ENCODE peak calls at places on chromosomes 3 and 15, in seven cellular contexts. T, B, V, X, R, K and A are unnamed samples.

GRCh38 chr3:160163259-160163878 is 61.9 kb upstream of the C3orf80 start:
- DNase-seq in K (no peak), T (no peak), B (peak), V (no peak), R (peak), X (no peak), A (no peak)

GRCh38 chr3:70870576-70870975 is 558.1 kb upstream of the MDFIC2 start:
- DNase-seq in B (no peak), X (no peak), V (no peak), T (no peak), K (no peak), R (no peak), A (no peak)

GRCh38 chr3:124882749-124883148 is 4.4 kb downstream of the ITGB5 start:
- DNase-seq in R (peak), X (no peak), K (no peak), V (no peak), B (peak), T (no peak), A (no peak)

GRCh38 chr3:136567599-136568188 is 184.5 kb downstream of the STAG1 start:
- DNase-seq in T (no peak), V (no peak), B (no peak), R (no peak), X (no peak), K (no peak), A (no peak)

GRCh38 chr3:47741925-47742324 is 39.8 kb downstream of the SMARCC1 start:
- DNase-seq in B (no peak), T (no peak), K (no peak), V (no peak), R (no peak), X (no peak), A (no peak)

GRCh38 chr3:121834079-121834730 is 655 bp downstream of the IQCB1 start:
- DNase-seq in K (peak), V (no peak), X (no peak), B (no peak), T (no peak), R (peak), A (peak)

GRCh38 chr15:49101536-49101935 is 53.9 kb downstream of the COPS2 start:
- DNase-seq in T (no peak), K (no peak), B (peak), V (no peak), X (no peak), R (peak), A (no peak)

GRCh38 chr3:134685881-134686802 is 35.3 kb upstream of the KY start:
- DNase-seq in T (no peak), R (peak), K (no peak), X (no peak), V (peak), B (peak), A (no peak)

GRCh38 chr3:141530133-141530768 is 43.4 kb downstream of the RASA2 start:
- DNase-seq in T (no peak), B (peak), X (no peak), K (no peak), V (peak), R (peak), A (no peak)

GRCh38 chr3:50604110-50604621 is 7.4 kb downstream of the CISH start:
- DNase-seq in T (peak), X (no peak), R (no peak), B (no peak), K (no peak), V (no peak), A (no peak)

GRCh38 chr15:35933531-35933930 is 387.6 kb upstream of the DPH6 start:
- DNase-seq in R (no peak), B (no peak), K (no peak), X (no peak), T (no peak), V (no peak), A (no peak)

GRCh38 chr3:187973977-187974856 is 179.7 kb upstream of the LPP start:
- DNase-seq in K (no peak), X (no peak), T (peak), V (no peak), R (no peak), B (no peak), A (no peak)

GRCh38 chr3:64801856-64802255 is 114.1 kb upstream of the ADAMTS9 start:
- DNase-seq in B (peak), R (no peak), V (no peak), X (no peak), K (no peak), T (no peak), A (no peak)

GRCh38 chr15:61824291-61824690 is 236.0 kb downstream of the VPS13C start:
- DNase-seq in V (no peak), X (no peak), K (no peak), R (no peak), T (no peak), B (no peak), A (no peak)

GRCh38 chr15:54803139-54803808 is 393.5 kb downstream of the RSL24D1 start:
- DNase-seq in K (no peak), R (no peak), V (no peak), T (no peak), B (no peak), X (no peak), A (no peak)

GRCh38 chr15:99744142-99744541 is 10.9 kb upstream of the LYSMD4 start:
- DNase-seq in T (no peak), K (no peak), B (no peak), V (no peak), R (no peak), X (no peak), A (no peak)

GRCh38 chr15:33860749-33861148 is 107.5 kb upstream of the CHRM5 start:
- DNase-seq in K (no peak), T (no peak), X (no peak), V (no peak), B (peak), R (peak), A (no peak)

GRCh38 chr3:129317014-129317771 is 38.5 kb downstream of the HMCES start:
- DNase-seq in R (no peak), B (no peak), X (no peak), V (no peak), T (no peak), K (no peak), A (peak)

GRCh38 chr3:39879581-39879980 is 70.2 kb downstream of the MYRIP start:
- DNase-seq in V (no peak), R (no peak), K (no peak), X (no peak), B (no peak), T (no peak), A (no peak)

GRCh38 chr15:33068007-33068441 is 126.5 kb downstream of the FMN1 start:
- DNase-seq in B (peak), T (no peak), X (peak), V (no peak), R (peak), K (peak), A (no peak)

GRCh38 chr3:176584413-176585176 is 612.7 kb downstream of the TBL1XR1 start:
- DNase-seq in R (peak), B (peak), X (no peak), T (no peak), K (no peak), V (no peak), A (no peak)

GRCh38 chr15:78976691-78977090 is 31.8 kb upstream of the CTSH start:
- DNase-seq in V (no peak), R (no peak), T (no peak), B (no peak), K (no peak), X (no peak), A (no peak)

GRCh38 chr15:101024111-101024695 is 105.0 kb downstream of the LRRK1 start:
- DNase-seq in T (no peak), V (no peak), K (no peak), B (peak), X (peak), R (peak), A (peak)

GRCh38 chr3:182760576-182761164 is 32.6 kb upstream of the ATP11B start:
- DNase-seq in R (no peak), T (no peak), X (no peak), K (no peak), V (no peak), B (no peak), A (no peak)

GRCh38 chr3:182389041-182389815 is 404.1 kb upstream of the ATP11B start:
- DNase-seq in R (no peak), K (no peak), B (no peak), T (no peak), V (no peak), X (no peak), A (no peak)

GRCh38 chr3:143820466-143821221 is 27.6 kb downstream of the SLC9A9 start:
- DNase-seq in K (no peak), X (no peak), V (no peak), R (peak), B (no peak), T (no peak), A (no peak)

GRCh38 chr3:88595025-88595424 is 445.3 kb downstream of the C3orf38 start:
- DNase-seq in K (no peak), R (peak), T (no peak), V (no peak), X (no peak), B (no peak), A (no peak)

GRCh38 chr3:53478166-53478830 is 16.1 kb upstream of the CACNA1D start:
- DNase-seq in X (no peak), R (no peak), B (no peak), T (no peak), K (no peak), V (no peak), A (no peak)

GRCh38 chr3:176650478-176650877 is 546.8 kb downstream of the TBL1XR1 start:
- DNase-seq in T (no peak), R (peak), V (no peak), K (no peak), B (peak), X (no peak), A (no peak)

GRCh38 chr3:156729460-156730179 is 55.2 kb downstream of the TIPARP start:
- DNase-seq in R (no peak), T (no peak), B (no peak), K (no peak), V (no peak), X (no peak), A (no peak)

GRCh38 chr3:5330152-5330810 is 142.8 kb downstream of the EDEM1 start:
- DNase-seq in B (peak), V (no peak), K (no peak), R (peak), X (no peak), T (no peak), A (no peak)

GRCh38 chr3:126269360-126269759 is 87.8 kb downstream of the KLF15 start:
- DNase-seq in K (no peak), R (peak), X (no peak), B (no peak), T (no peak), V (no peak), A (no peak)

GRCh38 chr3:139970526-139970925 is 35.5 kb downstream of the CLSTN2 start:
- DNase-seq in R (no peak), K (no peak), B (no peak), T (no peak), V (no peak), X (no peak), A (no peak)

GRCh38 chr15:38050529-38050928 is 116.1 kb downstream of the TMCO5A start:
- DNase-seq in T (no peak), X (no peak), V (no peak), R (peak), B (peak), K (no peak), A (no peak)

GRCh38 chr15:85539491-85539890 is 159.1 kb downstream of the AKAP13 start:
- DNase-seq in K (no peak), R (no peak), T (no peak), X (no peak), B (no peak), V (no peak), A (no peak)

GRCh38 chr15:31365655-31366127 is 39.1 kb downstream of the KLF13 start:
- DNase-seq in B (peak), K (peak), V (no peak), R (peak), X (peak), T (peak), A (peak)

GRCh38 chr3:59426851-59427565 is 377.2 kb upstream of the CFAP20DC start:
- DNase-seq in T (no peak), K (no peak), B (peak), R (peak), X (no peak), V (peak), A (no peak)

GRCh38 chr15:85588657-85589056 is 206.1 kb downstream of the KLHL25 start:
- DNase-seq in X (no peak), R (peak), T (no peak), B (peak), V (no peak), K (no peak), A (no peak)

GRCh38 chr3:7095116-7095515 is 234.2 kb downstream of the GRM7 start:
- DNase-seq in K (no peak), R (no peak), V (no peak), B (peak), T (no peak), X (no peak), A (no peak)

GRCh38 chr3:8931342-8931741 is 31.9 kb downstream of the RAD18 start:
- DNase-seq in V (no peak), X (no peak), R (peak), T (no peak), K (no peak), B (no peak), A (no peak)
- H3K4me3 ChIP-seq in V (no peak), X (no peak), R (no peak), T (no peak), K (no peak), B (peak), A (no peak)

DNA sequence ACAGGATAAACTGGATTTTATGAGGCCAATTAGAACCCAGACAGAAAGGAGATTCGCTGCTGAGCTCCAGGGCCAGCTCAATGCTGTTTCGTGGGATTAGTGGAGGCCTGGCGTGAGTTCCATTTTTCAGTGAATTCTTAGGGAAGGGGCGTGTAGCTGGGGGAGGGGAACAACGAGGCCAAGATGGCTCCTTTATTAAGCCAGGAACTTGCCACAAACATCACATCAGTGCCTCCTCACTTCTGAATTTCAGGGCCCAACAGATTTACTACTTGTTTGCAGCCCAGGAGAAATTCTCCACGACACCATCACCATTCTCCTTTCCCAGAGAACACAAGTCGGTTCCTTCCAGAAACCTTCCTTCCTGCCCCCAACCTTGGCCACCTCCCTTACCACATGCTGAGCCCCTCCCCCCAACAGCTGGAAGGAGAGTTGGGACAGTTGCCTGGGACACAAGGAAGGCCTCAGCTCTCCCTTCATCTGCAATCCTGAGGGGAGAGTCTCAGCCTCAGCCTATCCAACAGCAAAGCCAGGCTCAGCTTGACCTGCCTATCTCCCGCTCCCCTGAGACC is 5.8 kb downstream of the IGDCC4 start:
- DNase-seq in K (peak), T (no peak), B (peak), R (peak), X (peak), V (no peak), A (peak)
- H3K4me3 ChIP-seq in K (no peak), T (no peak), B (no peak), R (no peak), X (no peak), V (no peak), A (no peak)

GRCh38 chr3:55486857-55487375 is at the start of gene WNT5A:
- DNase-seq in K (peak), B (peak), V (no peak), X (peak), R (peak), T (no peak), A (peak)

GRCh38 chr3:55489804-55490132 is 2.7 kb upstream of the WNT5A start:
- DNase-seq in V (no peak), X (peak), B (peak), R (no peak), T (no peak), K (no peak), A (peak)

GRCh38 chr3:55487376-55488241 is 503 bp upstream of the WNT5A start:
- DNase-seq in T (no peak), X (peak), V (no peak), B (peak), K (peak), R (peak), A (peak)

GRCh38 chr3:55490194-55490913 is 3.2 kb upstream of the WNT5A start:
- DNase-seq in B (peak), X (no peak), K (no peak), V (no peak), T (no peak), R (no peak), A (no peak)

DNA sequence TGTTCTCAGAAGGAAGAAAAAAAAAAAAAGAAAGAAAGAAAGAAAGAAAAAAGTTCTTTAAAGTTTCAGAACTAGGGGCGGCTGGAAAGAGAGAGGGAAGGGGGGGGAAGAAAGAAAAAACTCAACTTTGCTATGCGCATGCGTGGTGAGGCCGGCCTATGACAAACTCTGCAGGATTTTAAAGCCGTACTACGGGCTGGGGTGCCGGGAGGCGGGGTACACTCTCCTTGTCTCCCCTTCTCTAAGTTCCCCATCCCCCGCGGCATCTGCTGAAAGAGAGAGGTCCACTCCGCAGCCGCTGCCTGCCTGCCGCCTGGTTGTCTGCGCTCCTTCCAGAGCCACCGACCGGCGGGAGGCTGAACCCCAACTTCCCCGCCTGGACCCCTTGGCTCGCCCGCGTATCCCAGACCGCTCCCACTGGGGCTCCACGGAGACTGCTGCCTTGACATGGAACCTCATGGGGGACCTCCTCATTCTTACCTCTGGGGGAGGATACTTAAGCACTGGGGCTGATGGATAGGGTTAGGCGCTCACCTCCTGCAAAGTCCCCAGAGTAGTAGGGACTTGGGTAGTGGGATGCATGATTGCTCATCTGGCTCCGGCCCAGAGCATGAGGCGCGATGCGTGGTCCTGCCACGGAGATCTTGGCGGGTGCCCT is 1.4 kb upstream of the WNT5A start:
- DNase-seq in R (peak), X (peak), V (no peak), B (peak), T (no peak), K (peak), A (peak)
- H3K4me3 ChIP-seq in R (peak), X (peak), V (peak), B (peak), T (no peak), K (peak), A (peak)

GRCh38 chr3:32502944-32503286 is 263 bp upstream of the CMTM6 start:
- DNase-seq in R (no peak), B (no peak), V (no peak), K (no peak), X (no peak), T (no peak), A (no peak)
- H3K4me3 ChIP-seq in R (peak), B (peak), V (peak), K (peak), X (peak), T (peak), A (peak)